ENCODE peak calls at places on chromosomes 12 and 14, in five cellular contexts. S is GM12878, W is Karpas-422, H is fibroblast of lung, X is A549. E is an unnamed sample. For H3K4me1, the result is how much of the 10 kb centered on the place peaks cover.

GRCh38 chr12:117790948-117791347 is 177.8 kb downstream of the KSR2 start:
- DNase-seq in X (no peak), H (no peak), W (no peak), S (no peak), E (no peak)

GRCh38 chr12:52455818-52456217 is 3.9 kb upstream of the KRT6B start:
- DNase-seq in H (peak), X (no peak), S (no peak), W (no peak), E (no peak)

GRCh38 chr14:58078068-58078467 is 73.9 kb downstream of the ARMH4 start:
- DNase-seq in X (no peak), W (no peak), H (peak), S (no peak), E (no peak)

GRCh38 chr12:31715283-31715825 is 13.5 kb downstream of the AMN1 start:
- DNase-seq in S (peak), W (peak), H (peak), X (peak), E (peak)

GRCh38 chr14:81561084-81561775 is 27.6 kb upstream of the SEL1L start:
- DNase-seq in X (no peak), W (no peak), H (no peak), S (no peak), E (no peak)

GRCh38 chr12:75628916-75629315 is 117.5 kb upstream of the KRR1 start:
- DNase-seq in H (no peak), S (no peak), X (no peak), W (peak), E (no peak)

GRCh38 chr14:55386037-55386798 is 25.4 kb downstream of the ATG14 start:
- DNase-seq in S (no peak), H (no peak), W (no peak), X (no peak), E (no peak)

GRCh38 chr14:32694795-32695449 is 243.8 kb upstream of the NPAS3 start:
- DNase-seq in H (no peak), W (no peak), S (no peak), X (no peak), E (no peak)

GRCh38 chr12:75444444-75445136 is 36.0 kb upstream of the GLIPR1 start:
- DNase-seq in W (no peak), S (no peak), X (peak), H (peak), E (no peak)

DNA sequence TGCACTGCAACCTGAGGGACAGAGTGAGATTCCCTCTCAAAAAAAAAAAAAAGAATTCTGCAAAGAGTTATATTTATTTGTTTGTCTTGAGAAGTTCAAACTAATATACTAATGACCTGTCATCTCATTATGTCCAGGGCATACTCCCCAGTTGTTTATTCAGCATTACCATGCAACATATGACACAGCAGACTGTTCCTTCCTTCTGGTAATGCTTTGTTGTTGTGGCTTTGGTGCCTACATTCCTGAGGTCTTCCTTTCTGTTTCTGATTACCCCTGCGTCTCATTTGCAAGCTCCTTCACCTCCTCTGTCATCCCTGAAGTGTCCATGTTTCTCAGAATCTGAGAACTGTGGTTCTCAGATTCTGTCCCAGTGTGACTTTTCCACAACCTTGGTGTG is 55.3 kb downstream of the DERA start:
- DNase-seq in W (no peak), S (no peak), H (no peak), X (no peak), E (no peak)
- H3K4me2 ChIP-seq in W (no peak), S (no peak), H (no peak), X (no peak), E (no peak)

DNA sequence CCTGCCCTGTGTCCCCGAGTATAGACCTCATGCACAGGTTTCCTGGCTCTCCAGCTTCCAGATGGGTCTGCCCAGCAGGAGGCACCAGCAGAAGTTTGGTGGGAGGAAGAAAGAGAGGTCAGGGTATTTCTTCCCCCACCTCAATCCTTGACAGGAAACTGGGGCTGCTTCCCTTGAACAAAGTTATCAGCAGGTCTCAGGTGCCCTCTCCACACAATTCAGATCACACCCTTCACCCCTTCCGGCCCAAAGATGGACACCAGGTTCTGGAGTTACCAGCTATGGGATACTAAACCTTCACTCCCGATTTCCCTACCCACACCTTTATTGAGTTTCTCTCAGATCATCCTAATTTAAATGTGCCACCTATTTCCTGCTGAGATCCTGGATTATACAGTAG is 1.2 kb downstream of the SART3 start:
- DNase-seq in H (no peak), S (no peak), X (no peak), W (peak), E (peak)
- H3K4me1 ChIP-seq in H (under half), S (under half), X (under half), W (under half), E (half or more)

GRCh38 chr12:54390176-54390667 is 5.7 kb upstream of the ZNF385A start:
- DNase-seq in W (no peak), S (no peak), H (no peak), X (no peak), E (no peak)
- H3K4me3 ChIP-seq in W (peak), S (peak), H (no peak), X (no peak), E (peak)

GRCh38 chr12:90943248-90943647 is 11.7 kb downstream of the CCER1 start:
- DNase-seq in S (no peak), H (no peak), X (no peak), W (no peak), E (no peak)

GRCh38 chr12:90938451-90938850 is 16.5 kb downstream of the CCER1 start:
- DNase-seq in H (peak), X (peak), S (no peak), W (no peak), E (no peak)

GRCh38 chr12:90945070-90945649 is 9.8 kb downstream of the CCER1 start:
- DNase-seq in W (peak), X (peak), S (no peak), H (peak), E (peak)

GRCh38 chr12:90939382-90939781 is 15.6 kb downstream of the CCER1 start:
- DNase-seq in S (no peak), H (peak), W (no peak), X (no peak), E (no peak)

DNA sequence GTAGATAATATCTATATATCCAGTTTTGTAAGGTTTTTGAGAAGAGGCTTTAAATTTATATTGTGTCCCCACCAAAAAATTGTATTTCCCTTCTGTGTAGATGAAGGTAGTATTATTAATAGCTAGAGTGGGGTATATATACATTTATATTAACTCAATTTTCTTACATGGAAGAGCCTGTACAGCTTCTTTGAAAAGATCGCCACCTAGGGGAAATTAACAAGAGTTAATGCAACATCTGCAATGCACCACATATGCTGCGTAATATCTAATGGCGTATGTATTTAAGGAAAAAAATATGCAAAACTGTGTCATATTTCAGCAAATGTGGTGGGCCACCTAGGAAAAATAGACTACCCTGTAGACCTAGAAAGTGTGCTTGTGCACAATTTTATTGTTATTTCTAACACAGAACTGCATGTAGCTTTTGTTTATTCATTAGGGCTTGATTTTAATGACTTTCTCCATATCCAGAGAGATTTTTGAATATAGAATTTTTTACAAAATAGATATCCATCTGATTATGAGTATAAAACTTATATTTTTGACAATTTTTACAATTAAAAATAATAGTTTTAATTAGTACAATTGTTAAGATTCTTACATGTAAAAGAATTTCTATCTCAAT is 14.0 kb downstream of the CCER1 start:
- DNase-seq in S (no peak), W (peak), H (peak), X (peak), E (peak)
- H3K4me2 ChIP-seq in S (no peak), W (no peak), H (no peak), X (peak), E (no peak)

GRCh38 chr12:6469092-6469491 is 1.4 kb downstream of the VAMP1 start:
- DNase-seq in X (no peak), W (peak), S (no peak), H (no peak), E (no peak)

GRCh38 chr12:6470375-6471163 is at the start of gene VAMP1:
- DNase-seq in S (peak), H (peak), W (peak), X (peak), E (peak)

GRCh38 chr12:6466184-6466573 is 4.3 kb downstream of the VAMP1 start:
- DNase-seq in H (no peak), X (no peak), S (no peak), W (peak), E (no peak)

GRCh38 chr12:6469609-6470374 is 685 bp downstream of the VAMP1 start:
- DNase-seq in W (peak), S (no peak), H (peak), X (no peak), E (peak)

GRCh38 chr12:6468283-6468575 is 2.2 kb downstream of the VAMP1 start:
- DNase-seq in X (no peak), H (peak), W (no peak), S (no peak), E (no peak)
- H3K4me1 ChIP-seq in X (under half), H (under half), W (half or more), S (under half), E (under half)

GRCh38 chr12:124861898-124862676 is 1.6 kb downstream of the SCARB1 start:
- DNase-seq in X (no peak), W (peak), S (peak), H (no peak), E (peak)
- H3K4me3 ChIP-seq in X (peak), W (peak), S (peak), H (peak), E (peak)

GRCh38 chr12:104583311-104583710 is 126.6 kb downstream of the CHST11 start:
- DNase-seq in H (no peak), S (no peak), W (no peak), X (no peak), E (peak)
- H3K4me2 ChIP-seq in H (no peak), S (peak), W (peak), X (no peak), E (peak)

DNA sequence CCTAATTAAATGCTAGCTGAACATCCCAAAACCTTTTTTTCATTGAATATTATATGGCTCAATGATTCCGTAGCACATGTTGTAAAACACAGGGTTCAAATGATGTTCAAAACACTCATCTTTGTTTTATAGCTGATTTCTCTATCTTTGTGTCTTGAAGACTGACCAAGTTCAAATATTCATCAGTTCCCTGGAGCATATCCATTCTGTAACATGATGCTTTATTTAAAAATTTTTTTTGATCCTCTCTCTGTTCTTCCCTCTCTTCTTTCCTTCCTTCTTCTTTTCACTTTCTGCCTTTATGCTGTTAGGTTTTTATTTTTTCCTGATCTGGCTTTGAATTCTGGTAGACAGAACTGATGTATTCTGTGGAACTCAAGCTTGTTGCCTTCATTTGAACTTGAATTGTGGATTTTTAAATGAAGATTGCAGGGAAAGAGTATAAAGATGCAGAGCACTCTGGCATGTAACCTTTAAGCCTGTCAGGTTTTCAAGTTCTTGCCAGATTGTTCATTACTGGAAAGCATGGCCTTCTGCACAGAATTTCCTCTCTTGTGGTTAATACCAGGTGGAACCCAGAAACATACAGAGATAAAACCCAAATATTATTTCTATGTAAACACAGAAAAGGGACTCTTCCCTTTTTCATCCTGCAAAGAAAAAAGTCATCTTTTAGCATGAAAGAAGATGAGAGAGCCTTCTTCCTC is 39.5 kb downstream of the PROX2 start:
- DNase-seq in X (no peak), W (peak), S (no peak), H (peak), E (peak)
- H3K4me1 ChIP-seq in X (under half), W (under half), S (half or more), H (under half), E (under half)